ENCODE peak calls at places on chromosomes 3 and 15, in four cellular contexts. One of them, this sample, is unnamed.

GRCh38 chr3:139836656-139837464 is 98.1 kb upstream of the CLSTN2 start:
- DNase-seq in Peyer's patch: no peak
- DNase-seq in GM23338: no peak
- DNase-seq in SJSA1: no peak
- DNase-seq in this sample: no peak

GRCh38 chr3:160183375-160184076 is 41.7 kb upstream of the C3orf80 start:
- DNase-seq in Peyer's patch: no peak
- DNase-seq in GM23338: no peak
- DNase-seq in SJSA1: no peak
- DNase-seq in this sample: no peak

GRCh38 chr15:47505712-47506542 is 211.4 kb upstream of the SEMA6D start:
- DNase-seq in Peyer's patch: no peak
- DNase-seq in GM23338: no peak
- DNase-seq in SJSA1: no peak
- DNase-seq in this sample: no peak

GRCh38 chr3:72816843-72817485 is 31.3 kb downstream of the SHQ1 start:
- DNase-seq in Peyer's patch: no peak
- DNase-seq in GM23338: no peak
- DNase-seq in SJSA1: no peak
- DNase-seq in this sample: no peak

GRCh38 chr15:67479781-67480180 is 41.1 kb upstream of the C15orf61 start:
- DNase-seq in Peyer's patch: no peak
- DNase-seq in GM23338: no peak
- DNase-seq in SJSA1: peak; percentile 92
- DNase-seq in this sample: no peak

GRCh38 chr3:169964176-169964575 is 2.4 kb upstream of the SEC62 start:
- DNase-seq in Peyer's patch: no peak
- DNase-seq in GM23338: no peak
- DNase-seq in SJSA1: no peak
- DNase-seq in this sample: no peak

GRCh38 chr15:74725845-74726773 is 781 bp upstream of the CYP1A1 start:
- DNase-seq in Peyer's patch: peak; percentile 18
- DNase-seq in GM23338: peak; percentile 82
- DNase-seq in SJSA1: peak; percentile 50
- DNase-seq in this sample: peak; percentile 79

GRCh38 chr3:134666466-134666865 is 15.6 kb upstream of the KY start:
- DNase-seq in Peyer's patch: no peak
- DNase-seq in GM23338: no peak
- DNase-seq in SJSA1: peak; percentile 12
- DNase-seq in this sample: no peak

GRCh38 chr3:16468114-16469098 is 45.1 kb downstream of the RFTN1 start:
- DNase-seq in Peyer's patch: no peak
- DNase-seq in GM23338: no peak
- DNase-seq in SJSA1: no peak
- DNase-seq in this sample: no peak

GRCh38 chr3:96813820-96814580 is 394 bp upstream of the EPHA6 start:
- DNase-seq in Peyer's patch: no peak
- DNase-seq in GM23338: peak; percentile 78
- DNase-seq in SJSA1: peak; percentile 3
- DNase-seq in this sample: peak; percentile 77

GRCh38 chr3:134807189-134807588 is 12.1 kb downstream of the EPHB1 start:
- DNase-seq in Peyer's patch: no peak
- DNase-seq in GM23338: no peak
- DNase-seq in SJSA1: no peak
- DNase-seq in this sample: no peak

GRCh38 chr15:98649621-98649995 is 1.3 kb downstream of the IGF1R start:
- DNase-seq in Peyer's patch: no peak
- DNase-seq in GM23338: no peak
- DNase-seq in SJSA1: peak; percentile 51
- DNase-seq in this sample: peak; percentile 58

GRCh38 chr3:54223063-54223462 is 100.7 kb downstream of the CACNA2D3 start:
- DNase-seq in Peyer's patch: no peak
- DNase-seq in GM23338: no peak
- DNase-seq in SJSA1: no peak
- DNase-seq in this sample: no peak

GRCh38 chr15:60787737-60788513 is 309.0 kb upstream of the ICE2 start:
- DNase-seq in Peyer's patch: no peak
- DNase-seq in GM23338: peak; percentile 66
- DNase-seq in SJSA1: no peak
- DNase-seq in this sample: no peak

GRCh38 chr3:169505577-169506155 is 157.8 kb downstream of the MECOM start:
- DNase-seq in Peyer's patch: no peak
- DNase-seq in GM23338: peak; percentile 74
- DNase-seq in SJSA1: no peak
- DNase-seq in this sample: peak; percentile 21

GRCh38 chr15:35626531-35626930 is 80.6 kb upstream of the DPH6 start:
- DNase-seq in Peyer's patch: no peak
- DNase-seq in GM23338: no peak
- DNase-seq in SJSA1: no peak
- DNase-seq in this sample: no peak

GRCh38 chr15:42704492-42704926 is 32.4 kb downstream of the CDAN1 start:
- DNase-seq in Peyer's patch: peak; percentile 54
- DNase-seq in GM23338: peak; percentile 92
- DNase-seq in SJSA1: peak; percentile 42
- DNase-seq in this sample: peak; percentile 85

GRCh38 chr3:44509393-44509921 is 32.0 kb upstream of the ZNF445 start:
- DNase-seq in Peyer's patch: no peak
- DNase-seq in GM23338: no peak
- DNase-seq in SJSA1: no peak
- DNase-seq in this sample: peak; percentile 56

GRCh38 chr15:48062476-48062875 is 58.3 kb upstream of the SLC24A5 start:
- DNase-seq in Peyer's patch: no peak
- DNase-seq in GM23338: no peak
- DNase-seq in SJSA1: peak; percentile 66
- DNase-seq in this sample: no peak

GRCh38 chr3:107870989-107871638 is 219.7 kb downstream of the CD47 start:
- DNase-seq in Peyer's patch: no peak
- DNase-seq in GM23338: no peak
- DNase-seq in SJSA1: no peak
- DNase-seq in this sample: no peak

GRCh38 chr3:101725192-101725889 is 927 bp downstream of the CEP97 start:
- DNase-seq in Peyer's patch: peak; percentile 59
- DNase-seq in GM23338: peak; percentile 58
- DNase-seq in SJSA1: peak; percentile 33
- DNase-seq in this sample: peak; percentile 61

GRCh38 chr3:2783261-2783660 is 326.9 kb downstream of the IL5RA start:
- DNase-seq in Peyer's patch: no peak
- DNase-seq in GM23338: peak; percentile 9
- DNase-seq in SJSA1: no peak
- DNase-seq in this sample: peak; percentile 76

DNA sequence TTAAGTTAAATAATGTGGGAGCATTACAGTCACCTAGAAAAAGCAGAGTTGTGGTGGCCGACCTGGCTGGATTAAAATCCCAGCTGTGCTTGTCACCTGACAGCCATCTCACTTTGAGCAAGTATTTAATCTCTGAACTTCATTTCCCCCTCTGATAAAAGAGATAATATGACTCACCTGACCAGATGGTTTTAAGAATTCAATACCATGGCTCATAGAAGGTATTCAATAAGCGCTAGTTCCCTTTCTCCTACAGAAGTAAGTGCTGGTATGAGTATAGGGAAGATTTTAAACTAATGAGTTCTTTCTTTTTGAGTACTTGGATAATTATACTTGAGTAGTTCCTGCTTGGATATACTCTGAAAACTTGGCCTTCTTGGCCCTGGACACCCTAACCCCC is 325.5 kb downstream of the IL5RA start:
- DNase-seq in Peyer's patch: no peak
- DNase-seq in GM23338: no peak
- DNase-seq in SJSA1: no peak
- DNase-seq in this sample: no peak
- H3K4me3 ChIP-seq in Peyer's patch: no peak overlapping the region
- H3K4me3 ChIP-seq in GM23338: no peak overlapping the region
- H3K4me3 ChIP-seq in SJSA1: no peak overlapping the region
- H3K4me3 ChIP-seq in this sample: no peak overlapping the region

GRCh38 chr3:186842426-186843038 is at the start of gene ADIPOQ:
- DNase-seq in Peyer's patch: no peak
- DNase-seq in GM23338: no peak
- DNase-seq in SJSA1: no peak
- DNase-seq in this sample: no peak

GRCh38 chr3:186847437-186847836 is 4.9 kb downstream of the ADIPOQ start:
- DNase-seq in Peyer's patch: no peak
- DNase-seq in GM23338: no peak
- DNase-seq in SJSA1: no peak
- DNase-seq in this sample: no peak

GRCh38 chr3:186841637-186842036 is 873 bp upstream of the ADIPOQ start:
- DNase-seq in Peyer's patch: no peak
- DNase-seq in GM23338: no peak
- DNase-seq in SJSA1: no peak
- DNase-seq in this sample: no peak

GRCh38 chr3:186843039-186843432 is 526 bp downstream of the ADIPOQ start:
- DNase-seq in Peyer's patch: no peak
- DNase-seq in GM23338: no peak
- DNase-seq in SJSA1: no peak
- DNase-seq in this sample: no peak

DNA sequence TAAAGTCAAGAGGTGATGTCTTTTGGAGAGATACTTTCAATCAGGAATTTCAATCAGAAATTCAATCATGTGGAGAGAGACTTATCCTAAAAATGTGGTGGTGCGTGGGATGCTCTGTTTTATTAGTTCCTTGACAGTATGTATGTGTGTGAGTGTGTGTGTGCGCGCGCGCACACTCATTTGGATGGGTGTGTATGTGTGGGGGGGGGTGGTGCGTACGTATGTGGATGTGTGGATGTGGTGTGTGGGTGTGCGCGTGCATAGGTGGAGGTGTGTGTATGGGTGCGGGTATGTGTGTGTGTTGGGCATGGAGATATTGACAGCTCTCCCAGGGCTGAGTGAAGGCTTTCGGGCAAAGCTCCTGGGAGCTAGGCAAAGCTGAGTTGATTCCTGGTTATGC is 2.4 kb downstream of the ADIPOQ start:
- DNase-seq in Peyer's patch: no peak
- DNase-seq in GM23338: no peak
- DNase-seq in SJSA1: no peak
- DNase-seq in this sample: no peak
- H3K27ac ChIP-seq in Peyer's patch: no peak overlapping the region
- H3K27ac ChIP-seq in GM23338: no peak overlapping the region
- H3K27ac ChIP-seq in SJSA1: no peak overlapping the region
- H3K27ac ChIP-seq in this sample: no peak overlapping the region

GRCh38 chr3:88032245-88032644 is 26.6 kb downstream of the CGGBP1 start:
- DNase-seq in Peyer's patch: no peak
- DNase-seq in GM23338: no peak
- DNase-seq in SJSA1: no peak
- DNase-seq in this sample: no peak
- H3K4me3 ChIP-seq in Peyer's patch: peak overlapping the region; percentile 44
- H3K4me3 ChIP-seq in GM23338: no peak overlapping the region
- H3K4me3 ChIP-seq in SJSA1: peak overlapping the region; percentile 30
- H3K4me3 ChIP-seq in this sample: no peak overlapping the region

DNA sequence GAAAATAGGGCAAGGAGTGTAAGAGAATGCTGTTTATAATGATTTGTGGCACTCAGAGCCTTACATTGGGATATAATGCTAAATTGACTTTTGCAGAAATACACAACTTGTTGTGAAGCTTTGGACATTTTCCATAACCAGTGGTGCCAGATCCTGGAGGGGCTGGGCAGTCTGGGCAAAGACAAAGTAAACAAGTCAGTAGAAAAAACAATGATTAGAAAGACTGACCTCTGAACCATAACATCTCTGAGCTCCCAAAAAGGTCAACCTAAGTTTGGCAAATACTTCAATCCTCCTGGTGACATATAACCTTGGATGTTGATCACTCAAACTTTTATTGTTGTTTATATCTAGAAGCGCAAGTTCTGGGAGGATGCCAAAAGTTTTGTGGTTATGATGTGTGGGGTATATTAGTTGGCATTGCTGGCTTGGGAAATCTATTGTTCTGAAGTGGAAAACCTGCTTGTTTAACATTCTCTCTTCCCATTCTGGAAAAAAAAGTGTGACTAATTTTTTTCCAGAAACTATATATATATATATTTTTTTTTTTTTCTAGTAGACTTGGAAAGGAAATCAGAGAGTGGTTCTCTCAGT is 257.7 kb downstream of the DIPK2A start:
- DNase-seq in Peyer's patch: no peak
- DNase-seq in GM23338: no peak
- DNase-seq in SJSA1: no peak
- DNase-seq in this sample: no peak
- H3K27ac ChIP-seq in Peyer's patch: no peak overlapping the region
- H3K27ac ChIP-seq in GM23338: no peak overlapping the region
- H3K27ac ChIP-seq in SJSA1: no peak overlapping the region
- H3K27ac ChIP-seq in this sample: no peak overlapping the region

GRCh38 chr15:88657326-88658069 is 18.7 kb downstream of the ISG20 start:
- DNase-seq in Peyer's patch: no peak
- DNase-seq in GM23338: peak; percentile 76
- DNase-seq in SJSA1: peak; percentile 26
- DNase-seq in this sample: peak; percentile 79

GRCh38 chr15:88655103-88655553 is 16.3 kb downstream of the ISG20 start:
- DNase-seq in Peyer's patch: no peak
- DNase-seq in GM23338: no peak
- DNase-seq in SJSA1: no peak
- DNase-seq in this sample: no peak

GRCh38 chr15:88656760-88657221 is 18.0 kb downstream of the ISG20 start:
- DNase-seq in Peyer's patch: peak; percentile 94
- DNase-seq in GM23338: no peak
- DNase-seq in SJSA1: no peak
- DNase-seq in this sample: no peak

GRCh38 chr15:88654430-88655102 is 15.8 kb downstream of the ISG20 start:
- DNase-seq in Peyer's patch: no peak
- DNase-seq in GM23338: no peak
- DNase-seq in SJSA1: no peak
- DNase-seq in this sample: no peak

GRCh38 chr15:88655780-88656488 is 17.1 kb downstream of the ISG20 start:
- DNase-seq in Peyer's patch: no peak
- DNase-seq in GM23338: no peak
- DNase-seq in SJSA1: no peak
- DNase-seq in this sample: no peak
- H3K4me3 ChIP-seq in Peyer's patch: no peak overlapping the region
- H3K4me3 ChIP-seq in GM23338: no peak overlapping the region
- H3K4me3 ChIP-seq in SJSA1: no peak overlapping the region
- H3K4me3 ChIP-seq in this sample: no peak overlapping the region

DNA sequence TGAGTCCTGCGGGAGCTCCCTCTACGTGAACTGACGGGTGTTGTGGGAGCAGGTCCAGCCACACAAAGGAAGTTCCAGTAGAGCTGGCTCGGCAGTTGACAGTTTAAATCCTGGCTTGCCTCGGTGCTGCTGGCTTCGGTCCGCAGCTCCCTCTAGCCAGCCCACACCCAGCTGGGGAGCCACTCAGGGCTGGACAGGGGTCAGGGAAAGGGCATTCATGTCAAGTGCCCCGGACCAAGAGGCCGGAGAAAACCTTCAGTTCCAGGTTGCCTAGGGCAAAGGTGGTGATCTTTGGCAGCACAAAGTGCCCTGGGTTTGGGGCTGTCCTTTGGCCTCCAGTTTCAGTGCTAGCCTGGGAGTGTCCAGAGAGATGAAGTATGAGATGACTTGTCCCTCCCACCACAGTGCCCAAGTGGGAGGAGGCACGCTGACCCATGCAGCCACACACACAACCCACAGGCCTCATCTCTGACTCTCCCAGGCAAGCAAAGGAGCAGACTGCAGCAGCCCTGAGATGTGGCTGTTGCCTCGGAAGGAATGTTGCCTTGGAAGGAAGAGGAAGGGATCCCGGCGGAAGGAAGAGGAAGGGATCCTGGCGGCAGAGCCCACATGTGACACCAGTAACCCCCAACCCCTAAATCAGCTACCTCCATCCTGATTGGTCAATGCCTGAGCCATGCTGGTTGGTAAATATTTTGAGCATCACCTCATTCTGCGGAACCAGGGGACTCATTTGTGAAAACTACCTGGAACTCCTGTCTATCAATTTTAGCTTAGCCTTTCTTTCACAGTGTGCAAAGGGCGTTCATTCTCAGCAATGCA is 13.9 kb upstream of the ANPEP start:
- DNase-seq in Peyer's patch: no peak
- DNase-seq in GM23338: peak; percentile 43
- DNase-seq in SJSA1: no peak
- DNase-seq in this sample: peak; percentile 41
- H3K27ac ChIP-seq in Peyer's patch: peak overlapping the region; percentile 77
- H3K27ac ChIP-seq in GM23338: no peak overlapping the region
- H3K27ac ChIP-seq in SJSA1: no peak overlapping the region
- H3K27ac ChIP-seq in this sample: no peak overlapping the region

This sample was measured in neural progenitor cell.